ENCODE peak calls at places on chromosome 19, in eight cellular contexts. I, J, W, E, K, F, H and L are unnamed samples.

GRCh38 chr19:13208131-13208963 is 58.1 kb downstream of the IER2 start:
- DNase-seq in I (no peak), W (peak), H (no peak), E (no peak), K (peak), F (peak), J (peak), L (peak)

GRCh38 chr19:38729653-38730469 is 14.4 kb downstream of the CAPN12 start:
- DNase-seq in W (peak), F (peak), K (peak), E (peak), I (peak), J (peak), H (peak), L (peak)

GRCh38 chr19:8392017-8392591 is 1.9 kb downstream of the RAB11B start:
- DNase-seq in W (no peak), I (no peak), E (peak), J (peak), K (peak), F (no peak), H (no peak), L (no peak)

GRCh38 chr19:39199025-39199424 is 2.3 kb downstream of the NCCRP1 start:
- DNase-seq in I (peak), E (no peak), J (peak), F (no peak), H (no peak), K (peak), W (no peak), L (no peak)

GRCh38 chr19:29851769-29852521 is 40.2 kb downstream of the CCNE1 start:
- DNase-seq in F (no peak), J (no peak), W (no peak), E (no peak), K (no peak), I (no peak), H (no peak), L (peak)

GRCh38 chr19:2782357-2782935 is 627 bp downstream of the SGTA start:
- DNase-seq in F (no peak), J (peak), K (no peak), W (no peak), H (no peak), I (no peak), E (no peak), L (no peak)

GRCh38 chr19:45526143-45526542 is 18.9 kb downstream of the VASP start:
- DNase-seq in I (peak), E (peak), J (peak), H (peak), K (peak), F (no peak), W (no peak), L (no peak)

GRCh38 chr19:51566489-51567100 is 4.5 kb upstream of the ZNF175 start:
- DNase-seq in F (no peak), H (no peak), J (no peak), W (no peak), E (no peak), I (no peak), K (no peak), L (no peak)

GRCh38 chr19:4582980-4583842 is 23.7 kb upstream of the SEMA6B start:
- DNase-seq in I (no peak), E (no peak), H (no peak), J (no peak), W (no peak), K (no peak), F (no peak), L (no peak)

GRCh38 chr19:34269489-34269888 is 15.1 kb downstream of the GARRE1 start:
- DNase-seq in J (no peak), H (no peak), W (no peak), I (no peak), K (no peak), F (peak), E (no peak), L (no peak)

GRCh38 chr19:22914646-22915045 is 82.6 kb downstream of the ZNF723 start:
- DNase-seq in K (no peak), F (no peak), H (no peak), W (no peak), E (no peak), J (no peak), I (no peak), L (no peak)

GRCh38 chr19:14544047-14544446 is 14.7 kb downstream of the TECR start:
- DNase-seq in I (no peak), E (no peak), J (no peak), K (no peak), H (no peak), W (no peak), F (no peak), L (peak)

GRCh38 chr19:44592451-44592890 is 20.9 kb upstream of the IGSF23 start:
- DNase-seq in W (no peak), H (peak), J (peak), F (no peak), I (no peak), E (no peak), K (no peak), L (no peak)

GRCh38 chr19:58228584-58229254 is at the start of gene ZNF544:
- DNase-seq in E (peak), J (peak), W (peak), F (peak), H (peak), K (peak), I (peak), L (peak)

GRCh38 chr19:43572172-43572588 is 3.1 kb downstream of the XRCC1 start:
- DNase-seq in F (no peak), H (no peak), K (no peak), W (no peak), I (no peak), E (no peak), J (no peak), L (no peak)

GRCh38 chr19:1841209-1841924 is 6.9 kb downstream of the REXO1 start:
- DNase-seq in I (no peak), E (no peak), F (no peak), H (no peak), J (no peak), K (no peak), W (no peak), L (no peak)

GRCh38 chr19:46025825-46026224 is 3.0 kb upstream of the PGLYRP1 start:
- DNase-seq in F (no peak), K (no peak), I (no peak), H (no peak), J (no peak), W (no peak), E (no peak), L (no peak)

GRCh38 chr19:4025317-4025716 is 17.8 kb downstream of the PIAS4 start:
- DNase-seq in H (no peak), K (no peak), I (no peak), F (no peak), W (no peak), E (no peak), J (no peak), L (no peak)

GRCh38 chr19:3250675-3251074 is 26.2 kb downstream of the CELF5 start:
- DNase-seq in K (no peak), H (peak), W (peak), E (no peak), F (peak), I (no peak), J (peak), L (peak)

GRCh38 chr19:40584007-40584406 is 7.3 kb downstream of the SHKBP1 start:
- DNase-seq in W (no peak), I (no peak), E (no peak), J (no peak), F (no peak), K (no peak), H (no peak), L (no peak)
- TF ChIP-seq CTCF in W (no peak), I (no peak), E (no peak), J (peak), F (no peak), K (peak), H (no peak), L (peak)

GRCh38 chr19:49682274-49682673 is 5.2 kb downstream of the PRMT1 start:
- DNase-seq in I (no peak), E (no peak), K (no peak), H (no peak), F (peak), J (no peak), W (no peak), L (no peak)

GRCh38 chr19:49683814-49684250 is 5.6 kb upstream of the ADM5 start:
- DNase-seq in J (no peak), H (no peak), K (no peak), F (peak), W (no peak), I (no peak), E (no peak), L (no peak)

GRCh38 chr19:49684983-49685553 is 4.3 kb upstream of the ADM5 start:
- DNase-seq in E (no peak), K (no peak), J (no peak), I (no peak), H (no peak), W (no peak), F (peak), L (no peak)

GRCh38 chr19:49685845-49686332 is 3.5 kb upstream of the ADM5 start:
- DNase-seq in F (no peak), J (no peak), I (no peak), E (no peak), K (no peak), W (no peak), H (no peak), L (no peak)

GRCh38 chr19:49684251-49684982 is 5.0 kb upstream of the ADM5 start:
- DNase-seq in H (peak), E (no peak), K (no peak), J (no peak), F (peak), W (no peak), I (no peak), L (peak)
- TF ChIP-seq CTCF in H (peak), E (no peak), K (peak), J (peak), F (peak), W (no peak), I (no peak), L (peak)

GRCh38 chr19:49639401-49640112 is 386 bp downstream of the RRAS start:
- DNase-seq in I (no peak), J (no peak), W (no peak), H (no peak), K (no peak), E (no peak), F (peak), L (no peak)

GRCh38 chr19:49641688-49642487 is at the start of gene SCAF1:
- DNase-seq in K (peak), E (peak), I (peak), H (peak), W (peak), J (peak), F (peak), L (peak)

GRCh38 chr19:49638360-49638759 is 1.6 kb downstream of the RRAS start:
- DNase-seq in E (no peak), F (no peak), W (no peak), H (no peak), I (no peak), J (peak), K (no peak), L (no peak)

GRCh38 chr19:49642488-49643035 is 553 bp downstream of the SCAF1 start:
- DNase-seq in W (no peak), K (no peak), I (no peak), J (no peak), F (no peak), H (no peak), E (no peak), L (no peak)

DNA sequence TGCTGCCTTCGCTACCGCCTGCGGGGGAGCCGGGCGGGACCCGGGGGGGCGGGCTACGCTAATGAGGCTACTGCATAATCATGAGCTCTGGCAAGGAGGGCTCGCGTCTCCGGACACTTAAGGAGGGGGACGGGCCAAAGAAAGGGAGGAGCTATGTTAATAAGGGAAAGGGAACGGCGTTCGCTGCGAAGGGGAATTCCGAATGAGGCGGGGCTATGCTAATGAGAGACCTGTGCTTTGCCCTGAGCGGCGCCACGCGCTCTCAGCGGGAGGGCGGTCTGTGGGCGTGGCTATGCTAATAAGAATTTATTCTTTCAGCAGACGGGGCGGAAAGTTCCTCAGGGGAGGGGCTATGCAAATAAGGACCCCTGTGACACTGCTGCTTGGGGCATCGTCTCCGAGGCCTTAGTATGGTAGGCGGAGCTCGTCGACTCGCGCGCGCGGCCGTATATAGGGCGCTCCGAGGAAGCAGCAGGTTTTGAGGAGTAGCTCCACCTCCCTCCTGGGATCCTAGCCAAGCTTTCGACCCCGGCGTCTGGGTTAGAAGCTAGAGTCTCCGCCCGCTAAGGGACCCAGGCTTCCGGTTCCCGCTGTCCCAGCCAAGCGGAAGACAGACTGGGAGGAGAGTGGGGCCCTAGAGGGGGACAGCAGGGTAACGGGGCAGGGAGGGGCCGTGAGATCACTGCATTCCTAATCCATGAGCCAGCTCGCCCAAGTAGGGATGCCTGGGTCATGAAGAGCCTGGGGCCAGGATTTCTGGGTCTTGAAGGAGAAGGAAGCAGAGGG is at the start of gene RRAS:
- DNase-seq in J (peak), F (peak), W (peak), K (peak), E (peak), H (peak), I (peak), L (peak)
- TF ChIP-seq CTCF in J (no peak), F (no peak), W (no peak), K (no peak), E (no peak), H (no peak), I (no peak), L (no peak)

GRCh38 chr19:35509018-35509652 is 4.3 kb downstream of the DMKN start:
- DNase-seq in J (no peak), K (no peak), F (peak), H (peak), E (no peak), I (no peak), W (peak), L (peak)

GRCh38 chr19:35509861-35510625 is 3.4 kb downstream of the DMKN start:
- DNase-seq in E (peak), J (peak), H (peak), W (peak), K (peak), I (peak), F (peak), L (peak)

GRCh38 chr19:35511337-35511736 is 2.1 kb downstream of the DMKN start:
- DNase-seq in H (no peak), E (no peak), I (no peak), K (no peak), W (no peak), J (no peak), F (no peak), L (no peak)

GRCh38 chr19:35512831-35513230 is 618 bp downstream of the DMKN start:
- DNase-seq in E (no peak), F (no peak), K (no peak), W (no peak), J (no peak), H (no peak), I (no peak), L (no peak)

GRCh38 chr19:35510626-35510964 is 2.9 kb downstream of the DMKN start:
- DNase-seq in H (no peak), I (no peak), K (no peak), W (no peak), J (no peak), F (no peak), E (no peak), L (no peak)
- TF ChIP-seq CTCF in H (no peak), I (peak), K (no peak), W (no peak), J (no peak), F (peak), E (no peak), L (no peak)

GRCh38 chr19:709196-709964 is 645 bp downstream of the PALM start:
- DNase-seq in F (no peak), K (no peak), E (no peak), J (no peak), H (no peak), I (no peak), W (no peak), L (no peak)

GRCh38 chr19:708154-709141 is at the start of gene PALM:
- DNase-seq in I (no peak), F (no peak), W (no peak), J (peak), K (no peak), H (no peak), E (peak), L (no peak)

GRCh38 chr19:703329-703650 is 5.4 kb upstream of the PALM start:
- DNase-seq in F (no peak), K (no peak), W (no peak), I (no peak), H (no peak), J (no peak), E (no peak), L (no peak)

GRCh38 chr19:704447-704741 is 4.3 kb upstream of the PALM start:
- DNase-seq in J (no peak), E (no peak), F (no peak), W (no peak), H (no peak), K (no peak), I (no peak), L (no peak)

GRCh38 chr19:703651-704446 is 4.9 kb upstream of the PALM start:
- DNase-seq in H (peak), F (peak), W (peak), K (peak), J (peak), E (peak), I (no peak), L (peak)
- TF ChIP-seq CTCF in H (no peak), F (no peak), W (no peak), K (no peak), J (no peak), E (no peak), I (no peak), L (no peak)

GRCh38 chr19:41887711-41888382 is 4.9 kb downstream of the ARHGEF1 start:
- DNase-seq in J (no peak), E (no peak), I (peak), F (peak), H (peak), K (no peak), W (peak), L (peak)
- TF ChIP-seq CTCF in J (peak), E (no peak), I (peak), F (peak), H (peak), K (no peak), W (peak), L (peak)